ENCODE peak calls at places on chromosomes 7 and 10, in five cellular contexts. T is hypothalamus; E is central memory CD4-positive, alpha-beta T cell; S is stimulated activated CD4-positive, alpha-beta T cell treated with anti-CD3 and anti-CD28 coated beads, Interleukin-1b, Interleukin-23, amount 100 ng/mL, for 1 hour; Z is DMS153. I is an unnamed sample.

GRCh38 chr10:120607710-120608703 is 151.0 kb downstream of the PLPP4 start:
- DNase-seq in T (no peak), E (no peak), Z (no peak), S (no peak), I (no peak)

GRCh38 chr7:574661-575395 is 55.2 kb upstream of the PDGFA start:
- DNase-seq in E (no peak), S (no peak), T (no peak), Z (no peak), I (no peak)

GRCh38 chr7:94440460-94441039 is 45.9 kb downstream of the COL1A2 start:
- DNase-seq in E (no peak), T (no peak), Z (no peak), S (no peak), I (no peak)

GRCh38 chr10:47058961-47059391 is 147.7 kb downstream of the PTPN20 start:
- DNase-seq in Z (no peak), S (no peak), E (no peak), T (no peak), I (no peak)

GRCh38 chr7:38975944-38976392 is 1.7 kb upstream of the POU6F2 start:
- DNase-seq in S (no peak), T (no peak), E (no peak), Z (no peak), I (no peak)

GRCh38 chr7:143885951-143886350 is 16.0 kb downstream of the TCAF1 start:
- DNase-seq in E (no peak), T (no peak), Z (no peak), S (no peak), I (no peak)

GRCh38 chr10:79930267-79930666 is 18.6 kb downstream of the SFTPD start:
- DNase-seq in Z (no peak), T (no peak), S (no peak), E (no peak), I (no peak)

GRCh38 chr10:132309879-132310591 is 2.3 kb upstream of the STK32C start:
- DNase-seq in T (no peak), Z (no peak), S (no peak), E (no peak), I (no peak)

GRCh38 chr7:74083928-74084721 is 521 bp downstream of the LIMK1 start:
- DNase-seq in Z (no peak), S (no peak), T (no peak), E (no peak), I (no peak)

GRCh38 chr10:43026039-43026973 is 50.6 kb upstream of the RET start:
- DNase-seq in T (no peak), E (no peak), S (no peak), Z (peak), I (no peak)

GRCh38 chr7:19772323-19772722 is 1.1 kb downstream of the TMEM196 start:
- DNase-seq in S (no peak), Z (no peak), E (no peak), T (no peak), I (no peak)

GRCh38 chr10:64507869-64508609 is 986.8 kb downstream of the REEP3 start:
- DNase-seq in S (no peak), Z (no peak), E (no peak), T (no peak), I (no peak)

GRCh38 chr10:117016271-117016670 is 11.3 kb upstream of the SHTN1 start:
- DNase-seq in T (no peak), S (no peak), Z (no peak), E (no peak), I (no peak)

GRCh38 chr10:14474656-14475055 is 143.9 kb upstream of the FRMD4A start:
- DNase-seq in E (no peak), T (no peak), Z (no peak), S (no peak), I (no peak)

GRCh38 chr7:130721486-130722277 is 12.3 kb downstream of the KLF14 start:
- DNase-seq in S (no peak), E (no peak), Z (peak), T (peak), I (no peak)

GRCh38 chr7:67407351-67407750 is 410.7 kb downstream of the TYW1 start:
- DNase-seq in Z (no peak), E (no peak), S (no peak), T (no peak), I (no peak)